ENCODE peak calls at places on chromosomes 7 and 10, in ten cellular contexts. B is mesothelial cell of epicardium; Q is omental fat pad; A is CD8-positive, alpha-beta T cell; I is astrocyte of the spinal cord; K is right atrium auricular region; T is GM13976; D is dorsolateral prefrontal cortex; Z is lower leg skin; Y is fibroblast of the aortic adventitia. C is an unnamed sample.

GRCh38 chr10:69475433-69475830 is 24.2 kb downstream of the TSPAN15 start:
- DNase-seq in B (no peak), Q (no peak), A (no peak), I (no peak), K (no peak), T (no peak), D (no peak), Z (no peak), Y (peak; percentile 4), C (no peak)

GRCh38 chr10:79406683-79407396 is 38.6 kb downstream of the ZCCHC24 start:
- DNase-seq in B (no peak), Q (no peak), A (no peak), I (no peak), K (no peak), T (no peak), D (peak; percentile 42), Z (peak; percentile 81), Y (no peak), C (no peak)

GRCh38 chr7:128352138-128352537 is 8.4 kb upstream of the RBM28 start:
- DNase-seq in B (no peak), Q (no peak), A (no peak), I (peak; percentile 28), K (no peak), T (no peak), D (no peak), Z (no peak), Y (no peak), C (no peak)

GRCh38 chr7:6462094-6462493 is 14.3 kb upstream of the DAGLB start:
- DNase-seq in B (no peak), Q (no peak), A (no peak), I (no peak), K (no peak), T (no peak), D (no peak), Z (no peak), Y (no peak), C (no peak)

GRCh38 chr10:30463944-30464451 is 30.0 kb downstream of the MAP3K8 start:
- DNase-seq in B (no peak), Q (no peak), A (no peak), I (peak; percentile 19), K (no peak), T (no peak), D (no peak), Z (no peak), Y (no peak), C (no peak)

GRCh38 chr10:12826800-12827372 is 174.6 kb downstream of the CCDC3 start:
- DNase-seq in B (no peak), Q (no peak), A (no peak), I (no peak), K (no peak), T (no peak), D (peak; percentile 26), Z (no peak), Y (no peak), C (peak; percentile 25)

GRCh38 chr7:119782286-119782685 is 490.7 kb upstream of the KCND2 start:
- DNase-seq in B (no peak), Q (no peak), A (no peak), I (no peak), K (no peak), T (no peak), D (no peak), Z (no peak), Y (no peak), C (no peak)

GRCh38 chr10:118300266-118300665 is 41.9 kb downstream of the FAM204A start:
- DNase-seq in B (no peak), Q (no peak), A (no peak), I (no peak), K (no peak), T (no peak), D (no peak), Z (no peak), Y (no peak), C (no peak)

GRCh38 chr7:6437251-6437650 is 10.5 kb downstream of the DAGLB start:
- DNase-seq in B (no peak), Q (no peak), A (no peak), I (no peak), K (no peak), T (no peak), D (no peak), Z (no peak), Y (peak; percentile 25), C (no peak)

GRCh38 chr7:6571160-6571779 is 6.0 kb upstream of the ZDHHC4 start:
- DNase-seq in B (no peak), Q (no peak), A (no peak), I (no peak), K (no peak), T (no peak), D (no peak), Z (no peak), Y (peak; percentile 17), C (no peak)

GRCh38 chr10:104331208-104331838 is 6.9 kb downstream of the ITPRIP start:
- DNase-seq in B (no peak), Q (no peak), A (no peak), I (peak; percentile 91), K (peak; percentile 75), T (no peak), D (no peak), Z (peak; percentile 83), Y (peak; percentile 72), C (peak; percentile 85)

GRCh38 chr7:29306276-29307036 is 111.9 kb downstream of the CHN2 start:
- DNase-seq in B (no peak), Q (no peak), A (no peak), I (no peak), K (no peak), T (no peak), D (no peak), Z (no peak), Y (no peak), C (no peak)

GRCh38 chr10:29859521-29860130 is 199.8 kb downstream of the JCAD start:
- DNase-seq in B (no peak), Q (no peak), A (no peak), I (peak; percentile 69), K (no peak), T (no peak), D (no peak), Z (no peak), Y (peak; percentile 50), C (no peak)

GRCh38 chr10:91196268-91197043 is 24.0 kb upstream of the PCGF5 start:
- DNase-seq in B (no peak), Q (no peak), A (no peak), I (no peak), K (no peak), T (no peak), D (no peak), Z (no peak), Y (no peak), C (no peak)

GRCh38 chr10:80281784-80282505 is 7.5 kb downstream of the MAT1A start:
- DNase-seq in B (no peak), Q (no peak), A (no peak), I (no peak), K (no peak), T (no peak), D (no peak), Z (peak; percentile 76), Y (no peak), C (no peak)

GRCh38 chr7:97495487-97495886 is 236.4 kb upstream of the TAC1 start:
- DNase-seq in B (no peak), Q (no peak), A (no peak), I (no peak), K (no peak), T (no peak), D (no peak), Z (no peak), Y (no peak), C (no peak)

GRCh38 chr7:39085590-39086049 is 107.9 kb downstream of the POU6F2 start:
- DNase-seq in B (no peak), Q (no peak), A (no peak), I (peak; percentile 8), K (no peak), T (no peak), D (peak; percentile 56), Z (no peak), Y (peak; percentile 2), C (no peak)

GRCh38 chr7:2732959-2733584 is 45.1 kb downstream of the AMZ1 start:
- DNase-seq in B (no peak), Q (no peak), A (no peak), I (peak; percentile 65), K (peak; percentile 89), T (no peak), D (no peak), Z (peak; percentile 91), Y (peak; percentile 54), C (no peak)
- TF ChIP-seq CTCF in B (peak; percentile 21), Q (no peak), A (no peak), I (no peak), K (no peak), T (no peak), D (no peak), Z (no peak), Y (no peak), C (no peak)

GRCh38 chr10:100827819-100828743 is 82.7 kb downstream of the PAX2 start:
- DNase-seq in B (peak; percentile 47), Q (no peak), A (no peak), I (no peak), K (no peak), T (peak; percentile 78), D (no peak), Z (no peak), Y (no peak), C (peak; percentile 24)
- TF ChIP-seq CTCF in B (no peak), Q (no peak), A (no peak), I (peak; percentile 3), K (no peak), T (peak; percentile 18), D (no peak), Z (no peak), Y (no peak), C (no peak)

DNA sequence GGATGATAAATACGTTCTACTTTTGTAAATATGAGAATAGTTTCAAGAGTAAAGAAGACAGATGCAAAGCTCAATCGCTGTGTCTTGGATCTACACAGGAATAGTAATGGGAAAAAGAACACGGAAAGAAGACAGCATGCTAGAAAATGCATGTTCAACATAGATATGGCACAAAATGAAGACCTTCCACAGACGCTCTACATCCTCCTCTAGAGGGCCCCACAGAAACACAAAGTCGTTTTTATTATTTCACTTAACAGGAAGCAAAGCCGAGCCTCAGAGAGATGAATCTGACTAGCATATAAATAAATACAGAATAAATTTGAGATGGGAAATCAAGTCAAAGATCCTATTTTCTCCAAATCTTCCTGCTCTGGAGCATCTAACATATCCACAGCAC is 292.6 kb downstream of the PARD3 start:
- DNase-seq in B (no peak), Q (no peak), A (no peak), I (peak; percentile 52), K (no peak), T (peak; percentile 30), D (no peak), Z (no peak), Y (peak; percentile 43), C (peak; percentile 79)
- TF ChIP-seq CTCF in B (no peak), Q (no peak), A (no peak), I (peak; percentile 53), K (no peak), T (peak; percentile 45), D (peak; percentile 15), Z (no peak), Y (peak; percentile 47), C (peak; percentile 79)

DNA sequence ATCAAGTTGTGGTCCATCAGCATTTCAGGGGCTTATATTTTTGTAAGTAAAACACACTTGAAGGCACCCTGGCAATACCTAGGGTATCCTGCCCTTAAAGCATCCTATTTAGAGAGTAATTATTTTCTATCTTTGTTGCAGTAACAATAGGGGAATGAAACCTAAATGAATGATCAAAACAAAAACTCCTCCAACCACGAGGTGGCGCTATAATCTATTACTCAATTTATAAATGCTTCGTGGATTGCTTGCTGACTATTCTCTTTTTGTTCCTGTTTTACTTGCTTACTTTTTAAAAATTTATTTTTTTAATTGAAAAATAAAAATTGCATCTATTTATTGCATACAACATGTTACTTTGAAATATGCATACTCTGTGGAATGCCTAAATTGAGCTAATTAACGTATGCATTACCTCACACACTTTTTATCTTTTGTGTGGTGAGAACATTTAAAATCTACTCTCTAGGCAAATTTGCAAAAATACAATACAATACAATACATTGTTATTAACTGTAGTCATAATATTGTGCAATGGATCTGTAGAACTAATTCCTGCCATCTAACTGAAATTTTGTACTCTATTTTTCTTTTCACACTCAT is 147.7 kb upstream of the BMPER start:
- DNase-seq in B (no peak), Q (peak; percentile 64), A (no peak), I (peak; percentile 66), K (no peak), T (peak; percentile 29), D (no peak), Z (no peak), Y (peak; percentile 76), C (peak; percentile 68)
- TF ChIP-seq CTCF in B (peak; percentile 94), Q (peak; percentile 14), A (peak; percentile 60), I (peak; percentile 50), K (peak; percentile 66), T (peak; percentile 37), D (peak; percentile 65), Z (no peak), Y (peak; percentile 51), C (peak; percentile 69)

C was measured in A673.